ENCODE peak calls at places on chromosomes 2 and 18, in nine cellular contexts. E, Y, V, J, N, H, X, S and W are unnamed samples.

GRCh38 chr2:162118166-162119031 is 33.6 kb downstream of the GCG start:
- DNase-seq in E (no peak), Y (peak; percentile 27), V (no peak), J (peak; percentile 86), N (peak; percentile 53), H (no peak), X (no peak), S (peak; percentile 69), W (no peak)

GRCh38 chr18:80202264-80202998 is 44.9 kb downstream of the PARD6G start:
- DNase-seq in E (no peak), Y (no peak), V (peak; percentile 73), J (no peak), N (no peak), H (no peak), X (no peak), S (no peak), W (no peak)

GRCh38 chr2:149410701-149411484 is 80.5 kb downstream of the LYPD6 start:
- DNase-seq in E (no peak), Y (no peak), V (no peak), J (peak; percentile 90), N (peak; percentile 58), H (peak; percentile 30), X (peak; percentile 77), S (no peak), W (no peak)

GRCh38 chr2:219060821-219061791 is at the start of gene IHH:
- DNase-seq in E (no peak), Y (no peak), V (no peak), J (no peak), N (no peak), H (no peak), X (peak; percentile 2), S (no peak), W (no peak)

GRCh38 chr18:25109484-25109883 is 242.5 kb downstream of the ZNF521 start:
- DNase-seq in E (no peak), Y (no peak), V (no peak), J (no peak), N (no peak), H (no peak), X (no peak), S (no peak), W (no peak)

GRCh38 chr2:120766758-120767351 is 31.2 kb downstream of the GLI2 start:
- DNase-seq in E (no peak), Y (no peak), V (no peak), J (no peak), N (no peak), H (no peak), X (no peak), S (peak; percentile 63), W (peak; percentile 49)

GRCh38 chr18:74110983-74111382 is 36.7 kb downstream of the FBXO15 start:
- DNase-seq in E (no peak), Y (no peak), V (no peak), J (no peak), N (no peak), H (no peak), X (no peak), S (no peak), W (no peak)

GRCh38 chr2:183037660-183038340 is 457 bp downstream of the NCKAP1 start:
- DNase-seq in E (peak; percentile 26), Y (peak; percentile 51), V (peak; percentile 41), J (peak; percentile 12), N (peak; percentile 78), H (no peak), X (peak; percentile 42), S (peak; percentile 77), W (peak; percentile 81)

GRCh38 chr2:155035246-155035645 is 336.8 kb downstream of the KCNJ3 start:
- DNase-seq in E (no peak), Y (no peak), V (no peak), J (no peak), N (no peak), H (no peak), X (no peak), S (no peak), W (no peak)

GRCh38 chr2:45380131-45380836 is 230.8 kb downstream of the SRBD1 start:
- DNase-seq in E (no peak), Y (no peak), V (no peak), J (peak; percentile 7), N (no peak), H (no peak), X (no peak), S (no peak), W (no peak)

GRCh38 chr2:46277470-46278190 is 19.6 kb upstream of the EPAS1 start:
- DNase-seq in E (no peak), Y (peak; percentile 51), V (no peak), J (peak; percentile 47), N (no peak), H (no peak), X (no peak), S (no peak), W (peak; percentile 82)

GRCh38 chr2:47782557-47783490 is at the start of gene MSH6:
- DNase-seq in E (peak; percentile 75), Y (peak; percentile 89), V (peak; percentile 87), J (peak; percentile 96), N (peak; percentile 85), H (peak; percentile 62), X (peak; percentile 91), S (peak; percentile 93), W (peak; percentile 95)

GRCh38 chr2:20050104-20050711 is 1.2 kb downstream of the LAPTM4A start:
- DNase-seq in E (peak; percentile 42), Y (no peak), V (peak; percentile 30), J (peak; percentile 67), N (no peak), H (peak; percentile 51), X (peak; percentile 89), S (no peak), W (no peak)